ENCODE peak calls at places on chromosomes 12 and 14, in five cellular contexts. One of them, this sample, is unnamed.

GRCh38 chr12:22287776-22288621 is 46.5 kb downstream of the ST8SIA1 start:
- DNase-seq in Peyer's patch: no peak
- DNase-seq in NCI-H460: no peak
- DNase-seq in right atrium auricular region: no peak
- DNase-seq in activated CD4-positive, alpha-beta T cell treated with anti-CD3 and anti-CD28 coated beads for 4 hours: peak
- DNase-seq in this sample: no peak

GRCh38 chr14:62189698-62190097 is 427.5 kb downstream of the SNAPC1 start:
- DNase-seq in activated CD4-positive, alpha-beta T cell treated with anti-CD3 and anti-CD28 coated beads for 4 hours: no peak
- DNase-seq in Peyer's patch: no peak
- DNase-seq in right atrium auricular region: no peak
- DNase-seq in NCI-H460: no peak
- DNase-seq in this sample: peak

GRCh38 chr14:71196921-71197320 is 289.7 kb downstream of the PCNX1 start:
- DNase-seq in Peyer's patch: no peak
- DNase-seq in activated CD4-positive, alpha-beta T cell treated with anti-CD3 and anti-CD28 coated beads for 4 hours: no peak
- DNase-seq in right atrium auricular region: no peak
- DNase-seq in NCI-H460: no peak
- DNase-seq in this sample: no peak

GRCh38 chr12:3885179-3886094 is 12.2 kb upstream of the PARP11 start:
- DNase-seq in NCI-H460: peak
- DNase-seq in right atrium auricular region: no peak
- DNase-seq in Peyer's patch: no peak
- DNase-seq in activated CD4-positive, alpha-beta T cell treated with anti-CD3 and anti-CD28 coated beads for 4 hours: peak
- DNase-seq in this sample: peak

GRCh38 chr14:74555476-74556050 is 56.5 kb downstream of the LTBP2 start:
- DNase-seq in activated CD4-positive, alpha-beta T cell treated with anti-CD3 and anti-CD28 coated beads for 4 hours: no peak
- DNase-seq in NCI-H460: no peak
- DNase-seq in right atrium auricular region: no peak
- DNase-seq in Peyer's patch: no peak
- DNase-seq in this sample: no peak

GRCh38 chr14:102991376-102991775 is 66.0 kb downstream of the CDC42BPB start:
- DNase-seq in activated CD4-positive, alpha-beta T cell treated with anti-CD3 and anti-CD28 coated beads for 4 hours: no peak
- DNase-seq in Peyer's patch: no peak
- DNase-seq in right atrium auricular region: no peak
- DNase-seq in NCI-H460: no peak
- DNase-seq in this sample: no peak

GRCh38 chr14:56555921-56556570 is 23.6 kb upstream of the TMEM260 start:
- DNase-seq in right atrium auricular region: no peak
- DNase-seq in activated CD4-positive, alpha-beta T cell treated with anti-CD3 and anti-CD28 coated beads for 4 hours: no peak
- DNase-seq in Peyer's patch: no peak
- DNase-seq in NCI-H460: peak
- DNase-seq in this sample: peak

GRCh38 chr14:55340482-55340881 is 69.3 kb downstream of the FBXO34 start:
- DNase-seq in Peyer's patch: no peak
- DNase-seq in NCI-H460: no peak
- DNase-seq in activated CD4-positive, alpha-beta T cell treated with anti-CD3 and anti-CD28 coated beads for 4 hours: no peak
- DNase-seq in right atrium auricular region: no peak
- DNase-seq in this sample: no peak

GRCh38 chr14:51295666-51296263 is 55.7 kb downstream of the TMX1 start:
- DNase-seq in Peyer's patch: no peak
- DNase-seq in activated CD4-positive, alpha-beta T cell treated with anti-CD3 and anti-CD28 coated beads for 4 hours: no peak
- DNase-seq in right atrium auricular region: no peak
- DNase-seq in NCI-H460: no peak
- DNase-seq in this sample: no peak

GRCh38 chr12:54958048-54958658 is 26.4 kb downstream of the TESPA1 start:
- DNase-seq in Peyer's patch: no peak
- DNase-seq in activated CD4-positive, alpha-beta T cell treated with anti-CD3 and anti-CD28 coated beads for 4 hours: peak
- DNase-seq in right atrium auricular region: no peak
- DNase-seq in NCI-H460: peak
- DNase-seq in this sample: peak

This sample was measured in adipocyte.